ENCODE peak calls at places on chromosomes 12 and 14, in four cellular contexts. One of them, this sample, is unnamed.

GRCh38 chr12:97713972-97714588 is 251.5 kb downstream of the RMST start:
- DNase-seq in aorta: no peak
- DNase-seq in breast epithelium: no peak
- DNase-seq in tibial nerve: no peak
- DNase-seq in this sample: peak; percentile 47

GRCh38 chr12:4806439-4807115 is 86.4 kb downstream of the GALNT8 start:
- DNase-seq in breast epithelium: no peak
- DNase-seq in tibial nerve: no peak
- DNase-seq in aorta: no peak
- DNase-seq in this sample: no peak

GRCh38 chr12:116864371-116865160 is 16.7 kb downstream of the HRK start:
- DNase-seq in aorta: peak; percentile 62
- DNase-seq in tibial nerve: no peak
- DNase-seq in breast epithelium: no peak
- DNase-seq in this sample: no peak

GRCh38 chr12:15831315-15831993 is 42.3 kb upstream of the EPS8 start:
- DNase-seq in tibial nerve: no peak
- DNase-seq in aorta: no peak
- DNase-seq in breast epithelium: no peak
- DNase-seq in this sample: no peak

GRCh38 chr12:64392221-64392620 is 1.7 kb upstream of the C12orf56 start:
- DNase-seq in aorta: no peak
- DNase-seq in breast epithelium: no peak
- DNase-seq in tibial nerve: peak; percentile 21
- DNase-seq in this sample: no peak

GRCh38 chr14:80965041-80965440 is 9.6 kb downstream of the TSHR start:
- DNase-seq in breast epithelium: no peak
- DNase-seq in tibial nerve: no peak
- DNase-seq in aorta: no peak
- DNase-seq in this sample: no peak

GRCh38 chr14:102545461-102546265 is 36.1 kb upstream of the ANKRD9 start:
- DNase-seq in aorta: no peak
- DNase-seq in breast epithelium: no peak
- DNase-seq in tibial nerve: no peak
- DNase-seq in this sample: no peak

GRCh38 chr12:68510394-68510793 is 100.3 kb upstream of the RAP1B start:
- DNase-seq in aorta: no peak
- DNase-seq in tibial nerve: no peak
- DNase-seq in breast epithelium: no peak
- DNase-seq in this sample: no peak

GRCh38 chr12:68118096-68118755 is 41.3 kb downstream of the IFNG start:
- DNase-seq in breast epithelium: no peak
- DNase-seq in aorta: no peak
- DNase-seq in tibial nerve: no peak
- DNase-seq in this sample: no peak

GRCh38 chr12:105212431-105212830 is 23.5 kb downstream of the APPL2 start:
- DNase-seq in breast epithelium: no peak
- DNase-seq in aorta: no peak
- DNase-seq in tibial nerve: no peak
- DNase-seq in this sample: no peak

GRCh38 chr14:53881921-53882320 is 74.7 kb downstream of the BMP4 start:
- DNase-seq in tibial nerve: no peak
- DNase-seq in breast epithelium: no peak
- DNase-seq in aorta: no peak
- DNase-seq in this sample: no peak

GRCh38 chr12:100185361-100185894 is 15.2 kb upstream of the ACTR6 start:
- DNase-seq in breast epithelium: no peak
- DNase-seq in tibial nerve: no peak
- DNase-seq in aorta: no peak
- DNase-seq in this sample: no peak

GRCh38 chr12:21773263-21773741 is 1.2 kb downstream of the KCNJ8 start:
- DNase-seq in aorta: peak; percentile 46
- DNase-seq in breast epithelium: no peak
- DNase-seq in tibial nerve: peak; percentile 25
- DNase-seq in this sample: peak; percentile 91

GRCh38 chr14:101073598-101073965 is 170.1 kb upstream of the RTL1 start:
- DNase-seq in breast epithelium: peak; percentile 11
- DNase-seq in tibial nerve: no peak
- DNase-seq in aorta: no peak
- DNase-seq in this sample: no peak

GRCh38 chr14:48703728-48704467 is 882.3 kb downstream of the RPS29 start:
- DNase-seq in tibial nerve: no peak
- DNase-seq in aorta: no peak
- DNase-seq in breast epithelium: no peak
- DNase-seq in this sample: no peak

GRCh38 chr12:21656931-21657335 is 709 bp downstream of the LDHB start:
- DNase-seq in breast epithelium: no peak
- DNase-seq in tibial nerve: peak; percentile 27
- DNase-seq in aorta: no peak
- DNase-seq in this sample: no peak

GRCh38 chr12:92002195-92002649 is 143.4 kb downstream of the BTG1 start:
- DNase-seq in tibial nerve: no peak
- DNase-seq in aorta: no peak
- DNase-seq in breast epithelium: no peak
- DNase-seq in this sample: no peak

GRCh38 chr14:61491224-61491623 is 169.8 kb downstream of the PRKCH start:
- DNase-seq in aorta: no peak
- DNase-seq in breast epithelium: no peak
- DNase-seq in tibial nerve: no peak
- DNase-seq in this sample: no peak

GRCh38 chr12:23510484-23510883 is 439.0 kb downstream of the SOX5 start:
- DNase-seq in aorta: no peak
- DNase-seq in tibial nerve: no peak
- DNase-seq in breast epithelium: no peak
- DNase-seq in this sample: no peak

GRCh38 chr12:6167327-6168280 is 32.6 kb upstream of the CD9 start:
- DNase-seq in breast epithelium: no peak
- DNase-seq in aorta: peak; percentile 90
- DNase-seq in tibial nerve: peak; percentile 70
- DNase-seq in this sample: no peak

GRCh38 chr12:6172086-6172485 is 28.1 kb upstream of the CD9 start:
- DNase-seq in breast epithelium: no peak
- DNase-seq in aorta: no peak
- DNase-seq in tibial nerve: no peak
- DNase-seq in this sample: no peak

GRCh38 chr12:6169107-6169440 is 31.1 kb upstream of the CD9 start:
- DNase-seq in breast epithelium: no peak
- DNase-seq in tibial nerve: no peak
- DNase-seq in aorta: no peak
- DNase-seq in this sample: no peak

GRCh38 chr12:6166808-6167207 is 33.4 kb upstream of the CD9 start:
- DNase-seq in breast epithelium: no peak
- DNase-seq in tibial nerve: no peak
- DNase-seq in aorta: no peak
- DNase-seq in this sample: no peak

DNA sequence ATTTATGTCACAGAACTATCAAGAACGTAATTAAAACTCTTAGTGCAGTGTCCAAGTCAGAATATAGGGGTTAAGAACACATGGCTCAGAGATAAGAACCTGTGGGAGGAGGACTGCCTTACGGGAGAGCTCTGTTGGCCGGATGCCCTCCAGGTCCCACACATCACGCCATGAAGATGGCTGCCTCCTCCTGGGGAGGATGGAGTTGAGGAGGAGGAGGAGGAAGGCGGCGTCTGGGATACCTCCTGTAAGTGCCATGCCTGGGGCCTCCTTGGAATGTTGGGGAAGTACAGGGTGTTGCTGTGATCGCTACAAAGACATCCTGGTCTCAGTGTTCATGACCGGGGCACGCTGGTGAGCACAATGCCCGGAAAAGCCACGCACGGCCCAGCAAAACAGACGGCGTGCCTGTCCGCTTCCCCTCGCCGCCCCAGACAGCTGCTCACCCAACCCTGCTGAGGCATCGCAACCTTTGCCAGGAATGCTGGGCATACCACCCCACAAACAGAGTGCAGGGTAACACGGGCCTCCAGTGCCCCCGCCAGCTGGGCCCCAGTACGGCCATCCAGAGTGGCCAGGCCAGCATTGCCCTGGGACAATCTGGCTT is 28.7 kb upstream of the CD9 start:
- DNase-seq in aorta: no peak
- DNase-seq in tibial nerve: no peak
- DNase-seq in breast epithelium: no peak
- DNase-seq in this sample: no peak
- H3K4me3 ChIP-seq in aorta: no peak overlapping the region
- H3K4me3 ChIP-seq in tibial nerve: no peak overlapping the region
- H3K4me3 ChIP-seq in breast epithelium: no peak overlapping the region
- H3K4me3 ChIP-seq in this sample: no peak overlapping the region

GRCh38 chr14:59342516-59343484 is 122.4 kb downstream of the GPR135 start:
- DNase-seq in breast epithelium: no peak
- DNase-seq in tibial nerve: no peak
- DNase-seq in aorta: no peak
- DNase-seq in this sample: no peak
- H3K27ac ChIP-seq in breast epithelium: peak overlapping the region; percentile 18
- H3K27ac ChIP-seq in tibial nerve: no peak overlapping the region
- H3K27ac ChIP-seq in aorta: no peak overlapping the region
- H3K27ac ChIP-seq in this sample: no peak overlapping the region

GRCh38 chr14:52825085-52825484 is 33.7 kb upstream of the GNPNAT1 start:
- DNase-seq in breast epithelium: no peak
- DNase-seq in aorta: no peak
- DNase-seq in tibial nerve: no peak
- DNase-seq in this sample: no peak

GRCh38 chr14:52829527-52829926 is 38.1 kb upstream of the GNPNAT1 start:
- DNase-seq in breast epithelium: no peak
- DNase-seq in aorta: no peak
- DNase-seq in tibial nerve: no peak
- DNase-seq in this sample: no peak

GRCh38 chr14:52827426-52827825 is 36.0 kb upstream of the GNPNAT1 start:
- DNase-seq in breast epithelium: no peak
- DNase-seq in tibial nerve: no peak
- DNase-seq in aorta: no peak
- DNase-seq in this sample: no peak

GRCh38 chr14:52821805-52822250 is 30.4 kb upstream of the GNPNAT1 start:
- DNase-seq in tibial nerve: no peak
- DNase-seq in breast epithelium: no peak
- DNase-seq in aorta: no peak
- DNase-seq in this sample: peak; percentile 68

DNA sequence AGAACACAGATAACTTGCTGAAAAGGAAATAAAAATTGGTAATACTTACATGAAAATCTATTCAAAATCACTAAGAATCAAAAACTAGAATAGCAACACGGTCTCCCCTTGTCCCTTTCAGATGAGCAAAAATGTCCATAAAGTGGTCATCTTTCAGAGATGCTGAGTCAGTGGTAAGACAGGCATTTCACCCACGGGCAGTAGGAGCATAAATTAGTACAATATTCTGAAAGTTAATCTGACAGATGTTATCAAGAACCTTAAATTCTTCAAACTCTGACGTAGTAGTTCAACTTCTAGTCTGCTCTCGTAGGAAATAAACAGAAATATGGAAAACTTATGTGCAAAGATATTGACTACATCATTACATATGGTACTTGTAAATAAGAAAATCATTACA is 33.1 kb upstream of the GNPNAT1 start:
- DNase-seq in tibial nerve: no peak
- DNase-seq in breast epithelium: no peak
- DNase-seq in aorta: no peak
- DNase-seq in this sample: no peak
- H3K4me3 ChIP-seq in tibial nerve: no peak overlapping the region
- H3K4me3 ChIP-seq in breast epithelium: no peak overlapping the region
- H3K4me3 ChIP-seq in aorta: no peak overlapping the region
- H3K4me3 ChIP-seq in this sample: no peak overlapping the region

GRCh38 chr12:124861898-124862676 is 1.6 kb downstream of the SCARB1 start:
- DNase-seq in tibial nerve: no peak
- DNase-seq in breast epithelium: no peak
- DNase-seq in aorta: no peak
- DNase-seq in this sample: no peak
- H3K27ac ChIP-seq in tibial nerve: peak overlapping the region; percentile 82
- H3K27ac ChIP-seq in breast epithelium: peak overlapping the region; percentile 74
- H3K27ac ChIP-seq in aorta: no peak overlapping the region
- H3K27ac ChIP-seq in this sample: peak overlapping the region; percentile 81

DNA sequence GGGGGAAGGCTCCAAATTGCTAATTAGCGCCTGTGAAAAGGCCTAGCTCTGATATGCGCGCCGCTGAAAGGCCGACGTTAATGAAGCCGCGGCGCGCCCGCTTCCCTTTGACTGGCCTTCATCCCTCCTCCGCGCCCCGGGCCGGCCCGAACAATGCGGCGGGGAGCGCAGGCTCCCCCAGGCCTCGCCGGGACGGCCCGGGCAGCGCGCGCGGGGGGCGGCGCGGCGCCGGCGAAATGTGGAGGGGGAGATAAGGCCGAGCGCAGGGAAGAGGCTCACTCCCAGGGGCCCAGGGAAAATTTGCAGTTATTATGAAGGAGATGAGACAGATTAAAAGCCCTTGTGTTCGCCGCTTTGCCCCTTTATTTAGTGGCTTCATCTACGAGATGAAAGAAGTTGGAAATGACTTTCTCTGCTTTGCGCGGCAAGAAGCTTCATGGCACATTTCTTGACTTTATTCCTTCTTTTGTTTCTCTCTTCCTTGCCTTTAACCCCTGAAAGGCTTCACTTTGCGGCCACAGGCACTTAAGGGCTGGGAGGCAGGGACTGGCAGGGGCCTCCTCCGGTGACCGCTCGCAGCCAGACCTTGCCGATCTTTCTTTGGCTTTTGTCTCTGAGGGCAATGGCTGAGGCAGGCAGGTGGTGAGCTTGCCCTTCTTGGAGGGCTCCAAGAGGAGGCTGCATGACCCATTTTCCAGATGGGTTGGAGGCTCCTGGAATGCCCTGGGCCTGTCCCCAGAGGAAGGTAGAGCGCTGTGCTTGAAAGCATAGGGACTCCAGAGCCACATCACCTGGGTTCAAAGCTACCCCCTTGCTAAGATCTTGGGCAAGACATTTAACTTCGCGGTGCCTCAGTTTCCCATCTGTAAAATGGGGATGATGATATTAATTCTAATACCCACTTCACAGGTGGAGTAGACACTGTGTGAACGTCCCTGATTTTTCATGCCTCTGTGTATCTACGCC is 12.7 kb upstream of the GPATCH2L start:
- DNase-seq in tibial nerve: no peak
- DNase-seq in aorta: no peak
- DNase-seq in breast epithelium: no peak
- DNase-seq in this sample: peak; percentile 23
- H3K4me3 ChIP-seq in tibial nerve: no peak overlapping the region
- H3K4me3 ChIP-seq in aorta: peak overlapping the region; percentile 36
- H3K4me3 ChIP-seq in breast epithelium: peak overlapping the region; percentile 57
- H3K4me3 ChIP-seq in this sample: no peak overlapping the region

This sample was measured in right lobe of liver.